ENCODE peak calls at places on chromosomes 7 and 10, in eight cellular contexts. Z is Calu3, H is cardiac muscle cell, A is fibroblast of lung, M is WERI-Rb-1, W is progenitor cell of endocrine pancreas, E is epithelial cell of esophagus, N is heart right ventricle. L is an unnamed sample.

GRCh38 chr7:125465527-125465926 is 535.9 kb upstream of the POT1 start:
- DNase-seq in H (no peak), W (no peak), A (no peak), Z (no peak), M (no peak), E (no peak), N (no peak), L (no peak)

GRCh38 chr7:131027287-131027773 is 293.3 kb upstream of the KLF14 start:
- DNase-seq in H (no peak), A (peak), W (no peak), M (no peak), Z (no peak), E (peak), N (no peak), L (no peak)

GRCh38 chr7:1693991-1694524 is 24.0 kb downstream of the ELFN1 start:
- DNase-seq in H (peak), E (no peak), M (peak), Z (peak), W (peak), N (no peak), A (peak), L (peak)

GRCh38 chr7:50206521-50207250 is 97.8 kb upstream of the IKZF1 start:
- DNase-seq in M (no peak), N (no peak), H (no peak), A (no peak), E (peak), W (no peak), Z (no peak), L (no peak)

GRCh38 chr7:122887198-122887597 is 938 bp upstream of the CADPS2 start:
- DNase-seq in M (peak), E (peak), H (peak), W (peak), N (peak), A (peak), Z (peak), L (peak)

GRCh38 chr10:24952146-24952700 is at the start of gene PRTFDC1:
- DNase-seq in A (peak), E (no peak), M (peak), N (peak), H (no peak), W (no peak), Z (peak), L (no peak)

GRCh38 chr10:69994262-69994661 is 58.4 kb upstream of the MACROH2A2 start:
- DNase-seq in Z (peak), H (no peak), A (peak), E (peak), M (peak), N (peak), W (no peak), L (no peak)

GRCh38 chr10:42475168-42476098 is 162.9 kb downstream of the ZNF33B start:
- DNase-seq in W (no peak), N (no peak), A (no peak), Z (no peak), H (no peak), E (peak), M (no peak), L (no peak)

GRCh38 chr10:24457661-24458318 is 248.9 kb downstream of the KIAA1217 start:
- DNase-seq in E (peak), Z (peak), N (no peak), W (no peak), H (no peak), M (no peak), A (peak), L (no peak)

GRCh38 chr7:44143606-44144250 is 2.6 kb upstream of the MYL7 start:
- DNase-seq in M (peak), E (no peak), A (no peak), N (no peak), Z (no peak), W (no peak), H (no peak), L (no peak)

GRCh38 chr10:32577448-32577847 is 131.5 kb downstream of the CCDC7 start:
- DNase-seq in W (no peak), A (peak), E (peak), N (no peak), H (no peak), M (no peak), Z (no peak), L (no peak)

GRCh38 chr7:36723951-36724664 is at the start of gene AOAH:
- DNase-seq in Z (no peak), H (no peak), E (peak), A (no peak), N (peak), M (no peak), W (no peak), L (no peak)

GRCh38 chr10:103659674-103660363 is 166.3 kb downstream of the NEURL1 start:
- DNase-seq in M (no peak), N (peak), W (no peak), H (no peak), A (peak), Z (peak), E (no peak), L (no peak)

GRCh38 chr10:91077549-91078017 is 142.9 kb upstream of the PCGF5 start:
- DNase-seq in E (peak), A (peak), H (peak), W (no peak), N (peak), Z (peak), M (no peak), L (no peak)

DNA sequence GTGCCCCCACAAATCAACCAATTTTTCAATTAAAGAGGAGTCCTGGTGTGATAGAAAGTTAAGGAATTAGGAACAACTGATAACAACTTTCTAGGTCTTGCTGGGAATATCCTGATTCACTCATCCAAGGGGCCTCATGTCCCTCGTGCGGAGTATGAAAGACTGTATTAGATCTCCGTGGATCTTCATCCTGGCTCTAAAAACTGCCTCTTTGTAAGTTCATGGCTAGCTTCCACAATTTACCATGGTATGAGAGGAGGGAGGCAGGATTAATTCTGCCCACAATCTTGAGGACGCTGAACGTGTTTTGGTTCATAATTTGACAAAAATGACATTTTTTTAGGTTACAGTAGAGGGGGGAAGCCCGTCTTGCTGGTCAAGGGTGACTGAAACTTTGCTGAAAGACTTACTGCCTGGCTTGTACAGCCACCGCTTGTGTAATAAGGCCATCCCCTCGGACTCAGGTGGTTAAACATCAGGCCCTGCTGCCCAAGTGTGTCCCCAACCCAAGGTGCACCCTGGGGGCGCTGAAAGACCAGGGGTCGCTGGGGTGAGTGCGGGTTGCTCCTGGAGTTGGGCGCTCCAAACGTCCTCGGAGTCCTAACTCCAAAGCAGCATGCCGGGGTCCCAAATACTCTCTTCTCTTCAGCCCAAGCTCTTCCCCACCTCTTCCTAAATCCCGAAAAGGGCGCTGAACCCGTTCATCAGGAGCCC is 750 bp downstream of the HIBADH start:
- DNase-seq in W (peak), H (no peak), A (no peak), Z (peak), E (no peak), M (peak), N (no peak), L (no peak)
- TF ChIP-seq CTCF in W (no peak), H (no peak), A (no peak), Z (no peak), E (no peak), M (no peak), N (no peak), L (no peak)

GRCh38 chr7:128381161-128381821 is 19.8 kb upstream of the PRRT4 start:
- DNase-seq in A (no peak), H (peak), W (no peak), E (peak), N (no peak), Z (no peak), M (peak), L (no peak)
- TF ChIP-seq CTCF in A (peak), H (peak), W (peak), E (peak), N (peak), Z (peak), M (peak), L (no peak)

GRCh38 chr10:59234814-59235429 is 58.5 kb downstream of the PHYHIPL start:
- DNase-seq in H (peak), A (peak), N (peak), W (no peak), M (no peak), E (peak), Z (peak), L (no peak)
- TF ChIP-seq CTCF in H (peak), A (peak), N (peak), W (peak), M (peak), E (peak), Z (peak), L (no peak)

GRCh38 chr10:119518936-119519335 is 23.6 kb downstream of the RGS10 start:
- DNase-seq in N (no peak), W (no peak), Z (no peak), E (no peak), A (no peak), M (no peak), H (peak), L (no peak)

GRCh38 chr10:119518176-119518575 is 24.3 kb downstream of the RGS10 start:
- DNase-seq in H (no peak), W (no peak), N (no peak), Z (no peak), E (no peak), A (no peak), M (no peak), L (no peak)

GRCh38 chr10:119515511-119516045 is 26.9 kb downstream of the RGS10 start:
- DNase-seq in H (peak), A (no peak), N (no peak), W (no peak), M (no peak), Z (no peak), E (no peak), L (no peak)

GRCh38 chr10:119517235-119518141 is 25.0 kb downstream of the RGS10 start:
- DNase-seq in E (peak), H (no peak), A (peak), N (no peak), W (no peak), M (no peak), Z (no peak), L (no peak)

DNA sequence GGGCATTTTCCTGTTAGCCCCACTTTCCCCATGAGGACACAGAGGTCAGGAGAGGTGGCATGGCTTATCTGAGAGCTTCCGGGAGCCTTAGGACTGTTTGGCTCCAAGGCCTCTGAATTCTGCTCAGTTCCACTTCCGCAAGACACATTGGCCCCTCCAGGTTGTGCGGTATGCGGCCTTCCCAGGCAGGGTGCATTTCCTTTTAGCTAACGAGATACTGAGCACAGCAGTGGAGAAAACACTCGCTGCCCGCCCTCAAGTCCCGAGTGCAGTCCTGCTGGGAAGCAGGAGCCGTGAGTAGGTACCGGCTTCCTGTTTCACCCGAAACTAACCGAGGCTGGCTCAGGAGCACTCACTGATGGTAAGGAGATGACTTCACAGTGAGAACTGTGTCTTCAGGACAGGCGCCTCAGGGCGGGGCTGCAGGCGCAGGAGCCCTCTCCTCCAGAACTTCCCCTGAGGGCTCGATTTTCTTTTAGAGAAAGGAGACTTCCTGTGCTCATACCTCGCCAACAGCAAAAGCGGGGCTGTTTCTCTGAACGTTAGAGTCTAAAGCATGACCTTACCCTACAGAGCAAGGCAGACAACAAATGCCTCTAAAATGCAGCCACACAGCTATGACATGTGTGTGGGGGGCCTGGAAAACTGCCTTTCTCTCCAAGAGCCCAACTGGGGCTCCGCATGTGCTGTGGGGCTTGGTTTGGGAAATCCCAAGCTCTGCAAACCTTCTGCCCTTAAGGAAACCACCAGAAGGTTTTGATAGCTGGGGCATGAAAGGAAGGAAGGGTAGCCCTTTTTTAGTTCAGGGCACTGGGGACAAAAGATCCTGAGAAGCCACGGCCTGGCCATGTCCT is 25.9 kb downstream of the RGS10 start:
- DNase-seq in M (peak), W (no peak), N (no peak), H (peak), E (peak), A (no peak), Z (no peak), L (no peak)
- TF ChIP-seq CTCF in M (no peak), W (no peak), N (no peak), H (no peak), E (no peak), A (no peak), Z (no peak), L (no peak)

DNA sequence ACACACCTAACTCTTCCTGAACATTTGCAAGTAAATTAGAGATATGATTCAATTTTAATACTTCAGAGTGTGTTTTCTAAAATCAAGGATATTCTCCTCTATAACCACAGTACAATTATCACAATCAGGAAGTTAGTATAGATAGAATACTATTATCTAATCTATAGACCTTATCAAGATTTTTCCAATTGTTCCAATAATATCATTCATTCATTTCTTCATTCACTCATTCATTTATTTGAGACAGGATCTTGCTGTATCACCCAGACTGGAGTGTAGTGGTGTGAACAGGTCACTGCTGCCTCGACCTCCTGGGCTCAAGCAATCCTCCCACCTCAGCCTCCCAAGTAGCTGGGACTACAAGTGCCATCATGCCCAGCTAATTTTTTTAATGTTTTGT is 10.4 kb upstream of the MRPS16 start:
- DNase-seq in Z (no peak), E (no peak), W (no peak), N (no peak), H (no peak), M (no peak), A (no peak), L (no peak)
- TF ChIP-seq CTCF in Z (no peak), E (no peak), W (no peak), N (no peak), H (no peak), M (no peak), A (no peak), L (no peak)

GRCh38 chr10:51139176-51139575 is 64.9 kb downstream of the PRKG1 start:
- DNase-seq in A (no peak), E (no peak), N (no peak), H (no peak), M (no peak), W (no peak), Z (no peak), L (no peak)
- TF ChIP-seq CTCF in A (no peak), E (no peak), N (no peak), H (no peak), M (no peak), W (no peak), Z (no peak), L (no peak)

DNA sequence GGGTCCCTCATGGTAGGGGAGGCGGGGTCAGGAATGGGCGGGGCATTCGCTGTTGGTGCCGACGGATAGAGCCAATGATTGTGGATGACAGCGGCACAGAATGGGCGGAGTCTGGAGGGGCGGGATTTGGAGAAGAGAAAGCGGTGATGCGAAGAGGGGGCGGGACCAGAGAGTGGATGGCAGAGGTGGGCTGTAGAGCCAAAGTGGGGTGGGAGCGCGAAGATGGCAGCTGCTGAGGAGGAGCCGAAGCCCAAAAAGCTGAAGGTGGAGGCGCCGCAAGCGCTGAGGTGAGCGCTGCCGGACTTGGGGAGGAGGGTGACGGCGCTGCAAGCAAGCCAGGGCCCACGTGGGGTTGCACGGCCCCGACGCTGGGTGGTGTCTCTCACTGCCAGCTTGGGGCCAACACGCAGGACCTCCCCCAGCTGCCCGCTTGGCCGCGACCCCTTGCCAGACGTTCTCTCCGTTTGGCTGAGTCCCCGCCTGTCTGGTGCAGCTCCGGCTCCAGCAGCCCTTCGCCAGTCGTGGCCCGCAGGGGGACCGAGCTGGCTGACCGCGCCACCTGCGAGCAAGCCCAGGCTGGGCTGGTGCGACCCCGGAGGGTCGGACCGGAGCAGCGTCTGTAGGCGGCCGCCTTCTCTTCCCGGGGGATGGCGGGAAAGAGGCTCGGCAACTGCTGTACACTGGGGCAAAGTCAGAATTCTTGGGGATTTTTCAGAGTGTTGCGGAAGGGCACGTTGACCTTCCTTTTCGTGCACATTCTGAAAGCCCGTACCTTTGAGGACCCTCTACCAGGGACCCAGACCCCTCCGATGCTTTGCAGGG is at the start of gene ADK:
- DNase-seq in N (peak), W (peak), M (peak), H (peak), E (peak), A (peak), Z (peak), L (peak)
- TF ChIP-seq CTCF in N (no peak), W (peak), M (peak), H (peak), E (no peak), A (peak), Z (no peak), L (no peak)

DNA sequence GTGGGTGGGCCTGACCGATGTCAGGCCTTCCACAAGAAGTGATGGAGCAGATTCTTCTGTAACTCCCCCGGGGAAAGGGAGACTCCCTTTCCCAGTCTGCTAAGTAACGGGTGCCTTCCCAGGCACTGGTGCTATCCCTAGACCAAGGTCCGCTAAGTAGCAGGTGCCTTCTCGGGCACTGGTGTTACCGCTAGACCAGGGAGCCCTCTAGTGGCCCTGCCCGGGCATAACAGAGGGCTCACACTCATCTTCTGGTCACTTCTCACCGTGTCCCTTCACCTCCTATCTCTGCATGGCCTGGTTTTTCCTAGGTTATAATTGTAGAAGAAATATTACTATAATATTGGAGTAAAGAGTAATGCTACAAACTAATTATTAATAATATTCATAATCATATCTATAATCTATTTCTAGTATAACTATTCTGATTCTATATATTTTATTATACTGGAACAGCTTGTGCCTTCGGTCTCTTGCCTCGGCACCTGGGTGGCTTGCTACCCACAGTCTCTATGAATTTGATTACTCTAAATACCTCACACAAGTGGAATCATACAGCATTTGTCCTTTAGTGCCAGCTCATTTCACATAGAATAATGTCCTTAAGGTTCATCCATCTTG is 1378.7 kb downstream of the XPNPEP1 start:
- DNase-seq in A (peak), E (peak), N (no peak), Z (peak), H (peak), W (peak), M (peak), L (peak)
- TF ChIP-seq CTCF in A (peak), E (peak), N (peak), Z (peak), H (peak), W (peak), M (peak), L (no peak)

DNA sequence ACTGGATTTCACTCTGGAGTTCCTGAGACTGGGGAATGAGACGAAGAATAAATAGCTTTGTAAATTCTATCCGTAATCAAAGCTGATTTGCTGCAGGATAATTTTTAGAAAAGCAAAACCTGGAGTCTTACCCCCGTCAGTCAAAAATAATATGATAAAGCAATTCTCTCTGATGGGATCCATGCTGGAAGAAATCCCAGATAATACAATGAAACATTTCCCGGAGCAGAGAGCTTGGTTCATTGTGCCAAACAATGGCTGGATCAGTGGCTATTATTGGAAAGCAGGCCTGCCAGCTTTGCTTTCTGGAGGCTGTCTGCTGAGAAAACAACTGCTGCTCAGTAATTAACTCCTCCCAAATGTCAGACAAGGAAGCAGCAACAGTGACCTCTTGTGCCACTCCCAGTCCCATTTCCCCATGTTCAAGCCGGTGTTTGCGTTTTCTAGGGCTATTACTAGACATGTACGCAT is 609.4 kb upstream of the PCDH15 start:
- DNase-seq in H (peak), N (peak), Z (peak), W (no peak), E (peak), A (peak), M (peak), L (no peak)
- TF ChIP-seq CTCF in H (no peak), N (no peak), Z (no peak), W (no peak), E (peak), A (no peak), M (peak), L (no peak)

L was measured in omental fat pad.